ENCODE peak calls at places on chromosomes 11 and 22, in eight cellular contexts. R, E, B, Q, I, S, J and X are unnamed samples.

GRCh38 chr11:86802601-86803051 is 2.3 kb downstream of the PRSS23 start:
- DNase-seq in I (no peak), B (peak; percentile 68), J (no peak), S (no peak), Q (peak; percentile 53), E (no peak), R (no peak), X (no peak)

GRCh38 chr22:17401728-17402127 is 32.5 kb downstream of the CECR2 start:
- DNase-seq in J (no peak), B (no peak), R (no peak), Q (no peak), I (no peak), E (no peak), S (no peak), X (no peak)

GRCh38 chr11:43947003-43947500 is 4.6 kb downstream of the C11orf96 start:
- DNase-seq in S (no peak), E (no peak), B (no peak), J (no peak), R (no peak), I (no peak), Q (peak; percentile 19), X (peak; percentile 22)

GRCh38 chr11:84097186-84097585 is 811.0 kb upstream of the CCDC90B start:
- DNase-seq in R (no peak), B (no peak), S (no peak), I (no peak), Q (no peak), E (no peak), J (no peak), X (no peak)

GRCh38 chr11:125807909-125808308 is 20.0 kb downstream of the PATE3 start:
- DNase-seq in J (no peak), I (no peak), E (no peak), Q (no peak), B (peak; percentile 8), R (no peak), S (no peak), X (no peak)

GRCh38 chr11:19676508-19677379 is 35.9 kb upstream of the NAV2 start:
- DNase-seq in I (no peak), Q (no peak), B (peak; percentile 44), E (no peak), J (no peak), S (no peak), R (no peak), X (no peak)

GRCh38 chr22:19121631-19122142 is 525 bp downstream of the DGCR2 start:
- DNase-seq in J (peak; percentile 29), S (peak; percentile 73), Q (no peak), E (peak; percentile 29), I (peak; percentile 54), B (peak; percentile 46), R (no peak), X (peak; percentile 62)

GRCh38 chr22:32661296-32661695 is 140.2 kb upstream of the TIMP3 start:
- DNase-seq in I (no peak), R (peak; percentile 6), E (no peak), S (peak; percentile 84), B (peak; percentile 90), Q (no peak), J (peak; percentile 14), X (no peak)

GRCh38 chr11:2374456-2375201 is 2.5 kb upstream of the CD81 start:
- DNase-seq in B (no peak), Q (no peak), E (no peak), I (no peak), S (no peak), R (no peak), J (no peak), X (no peak)

GRCh38 chr11:63274776-63275175 is 31.4 kb upstream of the SLC22A25 start:
- DNase-seq in I (no peak), B (no peak), J (no peak), E (no peak), S (no peak), Q (peak; percentile 6), R (no peak), X (no peak)

GRCh38 chr11:11849127-11849746 is 7.5 kb downstream of the USP47 start:
- DNase-seq in J (peak; percentile 24), B (peak; percentile 56), E (peak; percentile 38), I (peak; percentile 42), S (no peak), Q (peak; percentile 44), R (peak; percentile 5), X (peak; percentile 30)

GRCh38 chr11:22920939-22921565 is 60.8 kb upstream of the CCDC179 start:
- DNase-seq in Q (no peak), R (no peak), J (peak; percentile 6), E (no peak), S (no peak), I (peak; percentile 2), B (peak; percentile 1), X (peak; percentile 29)

GRCh38 chr11:89052220-89052619 is 13.6 kb downstream of the GRM5 start:
- DNase-seq in E (no peak), I (no peak), R (no peak), S (no peak), B (no peak), Q (no peak), J (no peak), X (no peak)

GRCh38 chr11:100740440-100740839 is 53.4 kb downstream of the ARHGAP42 start:
- DNase-seq in I (no peak), Q (no peak), J (no peak), S (no peak), B (no peak), E (no peak), R (no peak), X (no peak)

GRCh38 chr11:130906616-130907015 is 9.7 kb downstream of the SNX19 start:
- DNase-seq in B (no peak), I (no peak), S (no peak), E (no peak), J (no peak), R (no peak), Q (no peak), X (no peak)